ENCODE peak calls at places on chromosomes 5 and 9, in six cellular contexts. E is HCT116, D is IMR-90, Z is ovary, C is stomach, L is esophagus muscularis mucosa. P is an unnamed sample.

GRCh38 chr5:154654484-154655375 is 100.4 kb upstream of the LARP1 start:
- DNase-seq in L (no peak), E (no peak), Z (no peak), D (no peak), C (no peak), P (no peak)

GRCh38 chr5:56422060-56422762 is 189.1 kb upstream of the ANKRD55 start:
- DNase-seq in E (peak; percentile 6), C (peak; percentile 82), D (no peak), Z (no peak), L (no peak), P (no peak)

GRCh38 chr5:112800901-112801300 is 60.2 kb upstream of the SRP19 start:
- DNase-seq in L (no peak), E (no peak), Z (no peak), C (no peak), D (no peak), P (no peak)

GRCh38 chr9:21813575-21814473 is 11.4 kb downstream of the MTAP start:
- DNase-seq in C (peak; percentile 66), Z (peak; percentile 34), L (no peak), E (peak; percentile 69), D (peak; percentile 86), P (peak; percentile 58)

GRCh38 chr9:20197976-20198685 is 409.3 kb upstream of the SLC24A2 start:
- DNase-seq in E (no peak), D (no peak), C (no peak), L (no peak), Z (no peak), P (no peak)

GRCh38 chr9:68841292-68842052 is 136.4 kb downstream of the PIP5K1B start:
- DNase-seq in E (no peak), L (no peak), C (no peak), D (no peak), Z (no peak), P (no peak)

GRCh38 chr5:175695161-175696126 is 37.6 kb downstream of the HRH2 start:
- DNase-seq in C (no peak), D (no peak), Z (no peak), L (no peak), E (no peak), P (no peak)

GRCh38 chr9:136021171-136021890 is 60.2 kb upstream of the UBAC1 start:
- DNase-seq in E (no peak), D (no peak), Z (no peak), L (no peak), C (no peak), P (peak; percentile 43)

GRCh38 chr5:72147601-72148000 is 40.3 kb downstream of the MAP1B start:
- DNase-seq in C (no peak), Z (no peak), D (no peak), E (no peak), L (no peak), P (no peak)

GRCh38 chr5:112122353-112122752 is 296.7 kb downstream of the EPB41L4A start:
- DNase-seq in L (no peak), E (no peak), C (no peak), D (no peak), Z (no peak), P (no peak)

GRCh38 chr9:105656131-105656921 is 5.9 kb upstream of the TAL2 start:
- DNase-seq in D (no peak), C (peak; percentile 38), E (no peak), L (no peak), Z (peak; percentile 19), P (no peak)

GRCh38 chr5:171421331-171422262 is 2.1 kb downstream of the FGF18 start:
- DNase-seq in C (peak; percentile 18), L (peak; percentile 90), D (no peak), Z (no peak), E (no peak), P (no peak)

GRCh38 chr5:82349651-82350050 is 71.5 kb upstream of the RPS23 start:
- DNase-seq in E (no peak), D (no peak), L (no peak), C (no peak), Z (no peak), P (no peak)

GRCh38 chr5:179825655-179826182 is 5.0 kb downstream of the SQSTM1 start:
- DNase-seq in L (no peak), Z (no peak), E (no peak), D (no peak), C (no peak), P (no peak)
- TF ChIP-seq POLR2A in L (no peak), Z (no peak), E (no peak), D (no peak), C (no peak), P (no peak)

GRCh38 chr5:176846335-176847140 is 36.2 kb downstream of the UNC5A start:
- DNase-seq in E (no peak), C (no peak), Z (no peak), D (no peak), L (no peak), P (no peak)
- TF ChIP-seq CTCF in E (no peak), C (no peak), Z (no peak), D (no peak), L (no peak), P (no peak)

GRCh38 chr5:132736853-132737833 is at the start of gene KIF3A:
- DNase-seq in L (peak; percentile 96), D (peak; percentile 91), C (peak; percentile 98), E (peak; percentile 95), Z (peak; percentile 93), P (peak; percentile 89)
- TF ChIP-seq POLR2A in L (no peak), D (no peak), C (no peak), E (peak; percentile 63), Z (no peak), P (no peak)

DNA sequence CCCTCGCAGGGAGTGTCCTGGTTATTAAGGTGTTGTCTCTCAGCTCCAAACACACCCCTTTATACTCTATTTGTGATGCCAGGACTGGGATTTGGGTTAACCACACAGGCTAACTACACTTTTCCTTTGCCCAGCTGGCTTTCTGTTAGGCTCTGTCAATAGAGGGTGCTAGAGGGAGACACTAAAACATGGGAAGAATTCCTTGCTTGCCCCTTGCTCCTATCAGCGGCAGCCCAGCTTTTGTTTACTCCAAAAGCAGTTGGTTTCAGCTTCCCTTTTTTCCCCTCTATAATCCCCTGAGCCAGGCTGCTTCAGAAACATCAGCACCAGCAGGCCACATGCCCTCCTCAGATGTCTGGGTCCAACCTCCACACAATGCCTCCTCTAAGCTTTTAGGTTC is 297.1 kb downstream of the KCTD16 start:
- DNase-seq in E (peak; percentile 8), Z (no peak), L (no peak), D (peak; percentile 56), C (no peak), P (no peak)
- TF ChIP-seq CTCF in E (peak; percentile 69), Z (no peak), L (peak; percentile 14), D (peak; percentile 72), C (no peak), P (no peak)

GRCh38 chr9:130042931-130043653 is at the start of gene FNBP1:
- DNase-seq in Z (peak; percentile 88), E (no peak), C (peak; percentile 78), L (peak; percentile 94), D (peak; percentile 75), P (peak; percentile 74)
- TF ChIP-seq POLR2A in Z (peak; percentile 75), E (peak; percentile 48), C (peak; percentile 19), L (peak; percentile 74), D (peak; percentile 65), P (peak; percentile 36)

GRCh38 chr5:77630246-77631165 is 8.0 kb downstream of the OTP start:
- DNase-seq in Z (no peak), E (peak; percentile 61), L (peak; percentile 47), D (no peak), C (peak; percentile 43), P (no peak)

GRCh38 chr5:77629553-77630245 is 8.8 kb downstream of the OTP start:
- DNase-seq in D (no peak), E (no peak), C (no peak), L (peak; percentile 72), Z (no peak), P (no peak)

GRCh38 chr5:77631166-77631582 is 7.3 kb downstream of the OTP start:
- DNase-seq in D (no peak), C (no peak), L (no peak), E (no peak), Z (no peak), P (no peak)

GRCh38 chr5:77627869-77628674 is 10.4 kb downstream of the OTP start:
- DNase-seq in Z (no peak), C (no peak), L (peak; percentile 79), E (no peak), D (no peak), P (no peak)

GRCh38 chr5:77628840-77629552 is 9.5 kb downstream of the OTP start:
- DNase-seq in L (peak; percentile 85), D (no peak), C (no peak), Z (no peak), E (no peak), P (no peak)
- TF ChIP-seq CTCF in L (no peak), D (no peak), C (no peak), Z (no peak), E (peak; percentile 12), P (no peak)

P was measured in breast epithelium.